ENCODE peak calls at places on chromosomes 1 and 21, in eight cellular contexts. Y, T, U, P, G, C, S and B are unnamed samples.

GRCh38 chr1:34693081-34693480 is 61.8 kb upstream of the GJB5 start:
- DNase-seq in Y (no peak), T (no peak), U (no peak), P (no peak), G (no peak), C (no peak), S (no peak), B (no peak)

GRCh38 chr1:56758135-56758534 is 61.1 kb downstream of the FYB2 start:
- DNase-seq in Y (no peak), T (no peak), U (peak), P (peak), G (peak), C (peak), S (no peak), B (no peak)

GRCh38 chr1:30371179-30371788 is 352.1 kb downstream of the MATN1 start:
- DNase-seq in Y (no peak), T (no peak), U (no peak), P (no peak), G (no peak), C (no peak), S (no peak), B (no peak)

GRCh38 chr1:186754542-186755150 is 74.1 kb upstream of the PLA2G4A start:
- DNase-seq in Y (no peak), T (no peak), U (no peak), P (no peak), G (no peak), C (no peak), S (no peak), B (peak)

GRCh38 chr1:227896710-227897655 is 50.7 kb downstream of the WNT9A start:
- DNase-seq in Y (no peak), T (no peak), U (peak), P (no peak), G (no peak), C (peak), S (no peak), B (no peak)

GRCh38 chr21:33421713-33422393 is 18.6 kb downstream of the IFNGR2 start:
- DNase-seq in Y (no peak), T (no peak), U (no peak), P (no peak), G (no peak), C (no peak), S (no peak), B (no peak)

GRCh38 chr1:228465571-228466146 is 21.5 kb upstream of the RNF187 start:
- DNase-seq in Y (no peak), T (no peak), U (no peak), P (no peak), G (no peak), C (no peak), S (no peak), B (no peak)

GRCh38 chr1:202123336-202123813 is 658 bp downstream of the GPR37L1 start:
- DNase-seq in Y (no peak), T (no peak), U (no peak), P (no peak), G (no peak), C (no peak), S (no peak), B (no peak)

GRCh38 chr1:197683895-197684553 is 91.3 kb downstream of the DENND1B start:
- DNase-seq in Y (no peak), T (no peak), U (no peak), P (no peak), G (peak), C (no peak), S (no peak), B (no peak)

GRCh38 chr1:165069829-165070228 is 286.7 kb downstream of the LMX1A start:
- DNase-seq in Y (no peak), T (no peak), U (no peak), P (no peak), G (no peak), C (no peak), S (no peak), B (no peak)

GRCh38 chr1:29669488-29669871 is 433.2 kb downstream of the PTPRU start:
- DNase-seq in Y (no peak), T (no peak), U (no peak), P (peak), G (no peak), C (no peak), S (no peak), B (no peak)

GRCh38 chr1:201457508-201457960 is 11.5 kb downstream of the PHLDA3 start:
- DNase-seq in Y (no peak), T (no peak), U (no peak), P (no peak), G (peak), C (no peak), S (no peak), B (no peak)

GRCh38 chr1:10980094-10980577 is 32.3 kb upstream of the TARDBP start:
- DNase-seq in Y (peak), T (peak), U (peak), P (peak), G (peak), C (peak), S (no peak), B (no peak)

GRCh38 chr1:221839794-221840395 is 98.0 kb upstream of the DUSP10 start:
- DNase-seq in Y (peak), T (peak), U (peak), P (no peak), G (peak), C (peak), S (no peak), B (no peak)

GRCh38 chr1:201119206-201119814 is 7.1 kb upstream of the CACNA1S start:
- DNase-seq in Y (no peak), T (peak), U (peak), P (no peak), G (no peak), C (peak), S (no peak), B (no peak)

GRCh38 chr1:7292714-7293419 is 478.2 kb upstream of the VAMP3 start:
- DNase-seq in Y (no peak), T (no peak), U (no peak), P (no peak), G (no peak), C (no peak), S (no peak), B (no peak)

GRCh38 chr1:23804183-23804582 is 3.6 kb upstream of the GALE start:
- DNase-seq in Y (no peak), T (no peak), U (no peak), P (peak), G (no peak), C (no peak), S (no peak), B (no peak)

GRCh38 chr1:200040516-200041138 is 13.1 kb downstream of the NR5A2 start:
- DNase-seq in Y (no peak), T (peak), U (no peak), P (peak), G (no peak), C (peak), S (no peak), B (no peak)

GRCh38 chr21:42248783-42249597 is 30.1 kb downstream of the ABCG1 start:
- DNase-seq in Y (no peak), T (no peak), U (no peak), P (no peak), G (no peak), C (no peak), S (no peak), B (no peak)

GRCh38 chr1:160829766-160830165 is 32.9 kb downstream of the CD244 start:
- DNase-seq in Y (no peak), T (no peak), U (no peak), P (no peak), G (no peak), C (no peak), S (no peak), B (no peak)

GRCh38 chr1:12565094-12565965 is 52.7 kb downstream of the DHRS3 start:
- DNase-seq in Y (no peak), T (no peak), U (no peak), P (no peak), G (no peak), C (no peak), S (no peak), B (no peak)

GRCh38 chr1:151060241-151061011 is at the start of gene MLLT11:
- DNase-seq in Y (no peak), T (peak), U (no peak), P (peak), G (peak), C (no peak), S (no peak), B (no peak)

GRCh38 chr21:38358098-38358497 is 101.3 kb downstream of the KCNJ15 start:
- DNase-seq in Y (no peak), T (no peak), U (no peak), P (no peak), G (no peak), C (no peak), S (no peak), B (no peak)

GRCh38 chr21:38361324-38361723 is 104.5 kb downstream of the KCNJ15 start:
- DNase-seq in Y (no peak), T (no peak), U (no peak), P (no peak), G (no peak), C (no peak), S (no peak), B (no peak)

GRCh38 chr21:38358666-38359065 is 101.9 kb downstream of the KCNJ15 start:
- DNase-seq in Y (no peak), T (no peak), U (no peak), P (no peak), G (no peak), C (no peak), S (no peak), B (no peak)

GRCh38 chr21:38359090-38359489 is 102.3 kb downstream of the KCNJ15 start:
- DNase-seq in Y (no peak), T (no peak), U (no peak), P (no peak), G (no peak), C (no peak), S (no peak), B (no peak)

GRCh38 chr21:38359835-38360234 is 103.0 kb downstream of the KCNJ15 start:
- DNase-seq in Y (no peak), T (no peak), U (no peak), P (no peak), G (no peak), C (no peak), S (no peak), B (no peak)
- TF ChIP-seq CTCF in Y (no peak), T (no peak), U (no peak), P (no peak), G (no peak), C (no peak), S (no peak), B (no peak)

DNA sequence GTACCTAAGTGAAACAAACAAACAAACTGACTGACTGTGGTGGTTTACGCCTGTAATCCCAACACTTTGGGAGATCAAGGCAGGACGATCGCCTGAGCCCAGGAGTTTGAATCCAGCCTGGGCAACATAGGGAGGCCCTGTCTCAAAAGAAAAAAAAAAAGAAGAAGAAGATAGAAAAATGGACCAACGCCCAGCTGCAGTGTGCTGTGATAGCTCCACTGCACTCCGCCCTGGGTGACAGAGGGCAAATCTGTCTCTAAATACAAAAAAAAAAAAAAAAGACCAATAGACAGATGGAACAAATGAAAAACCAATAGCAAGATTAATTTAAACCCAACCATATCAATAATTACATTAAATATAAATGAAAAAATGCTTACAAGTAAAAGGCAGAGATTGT is 13.9 kb downstream of the AKR7A3 start:
- DNase-seq in Y (no peak), T (no peak), U (no peak), P (peak), G (no peak), C (no peak), S (no peak), B (no peak)
- H3K4me3 ChIP-seq in Y (no peak), T (no peak), U (no peak), P (peak), G (no peak), C (no peak), S (no peak), B (no peak)

GRCh38 chr1:229972600-229973296 is 94.3 kb upstream of the GALNT2 start:
- DNase-seq in Y (no peak), T (no peak), U (no peak), P (no peak), G (no peak), C (no peak), S (no peak), B (no peak)

GRCh38 chr1:229973297-229973612 is 93.8 kb upstream of the GALNT2 start:
- DNase-seq in Y (no peak), T (no peak), U (no peak), P (no peak), G (no peak), C (no peak), S (no peak), B (no peak)

GRCh38 chr1:229970714-229971113 is 96.3 kb upstream of the GALNT2 start:
- DNase-seq in Y (no peak), T (no peak), U (no peak), P (no peak), G (peak), C (no peak), S (no peak), B (no peak)

GRCh38 chr1:229971141-229971540 is 95.9 kb upstream of the GALNT2 start:
- DNase-seq in Y (no peak), T (no peak), U (no peak), P (no peak), G (no peak), C (no peak), S (no peak), B (no peak)

DNA sequence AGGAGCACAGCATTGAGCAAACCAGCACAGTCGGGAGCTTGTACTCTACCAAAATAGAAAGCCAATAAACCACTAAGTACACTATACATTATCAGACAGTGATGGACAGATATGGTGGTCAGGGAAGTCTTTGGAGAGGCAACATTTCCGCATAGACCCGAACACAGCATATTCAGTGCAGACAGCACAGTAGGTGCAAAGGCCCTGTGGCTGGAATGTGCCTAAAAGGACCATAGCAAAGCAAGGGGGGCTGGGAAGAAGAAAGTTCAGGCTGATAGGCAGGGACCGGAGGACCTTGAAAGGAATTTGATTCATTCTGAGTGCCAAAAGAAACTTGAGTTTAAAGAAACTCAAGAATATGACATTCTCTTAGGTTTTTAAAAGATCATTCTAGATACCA is 92.0 kb upstream of the GALNT2 start:
- DNase-seq in Y (no peak), T (no peak), U (no peak), P (no peak), G (no peak), C (no peak), S (no peak), B (no peak)
- TF ChIP-seq CTCF in Y (no peak), T (no peak), U (no peak), P (no peak), G (no peak), C (no peak), S (no peak), B (no peak)

DNA sequence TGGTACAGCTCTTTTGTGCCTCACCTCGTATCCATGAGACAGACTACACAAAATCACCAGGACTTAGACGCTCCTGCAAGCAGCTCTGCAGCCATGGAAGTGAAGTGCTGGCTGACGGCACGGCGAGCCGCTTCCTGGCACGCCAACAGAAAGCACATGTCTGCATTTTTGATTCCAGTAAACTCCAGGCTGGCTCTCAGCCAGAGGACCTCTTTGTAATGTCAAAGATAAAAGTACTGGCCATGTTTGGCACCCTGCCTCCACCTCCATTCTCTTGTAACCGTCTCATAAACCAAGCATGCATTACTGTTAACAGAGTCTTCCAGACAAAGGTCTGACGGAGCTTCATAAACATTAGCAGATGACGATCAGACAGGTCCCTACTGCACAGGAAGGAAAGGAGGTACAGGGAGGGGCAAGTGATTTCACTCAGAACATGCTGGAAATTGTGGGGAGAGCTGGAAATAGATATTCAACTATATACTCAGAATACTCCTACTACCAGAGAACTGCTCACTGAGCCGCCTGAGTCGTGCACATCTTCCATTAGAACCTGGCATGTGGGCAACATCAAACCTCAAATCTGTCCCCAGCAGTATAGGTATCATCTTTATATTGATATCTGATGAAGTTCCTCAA is 632.0 kb downstream of the SMYD3 start:
- DNase-seq in Y (peak), T (peak), U (peak), P (no peak), G (peak), C (peak), S (no peak), B (peak)
- H3K4me3 ChIP-seq in Y (no peak), T (no peak), U (no peak), P (no peak), G (no peak), C (no peak), S (no peak), B (no peak)

GRCh38 chr1:2642560-2643413 is 10.0 kb upstream of the MMEL1 start:
- DNase-seq in Y (peak), T (peak), U (peak), P (peak), G (peak), C (peak), S (peak), B (peak)
- TF ChIP-seq CTCF in Y (no peak), T (peak), U (no peak), P (peak), G (no peak), C (no peak), S (no peak), B (no peak)

GRCh38 chr1:183630748-183631147 is 4.8 kb downstream of the ARPC5 start:
- DNase-seq in Y (peak), T (peak), U (no peak), P (no peak), G (no peak), C (no peak), S (no peak), B (no peak)
- H3K4me3 ChIP-seq in Y (no peak), T (no peak), U (no peak), P (no peak), G (no peak), C (no peak), S (no peak), B (no peak)

GRCh38 chr1:230917284-230918135 is 49.2 kb upstream of the C1orf198 start:
- DNase-seq in Y (no peak), T (peak), U (peak), P (peak), G (peak), C (peak), S (no peak), B (peak)

GRCh38 chr1:230919201-230919600 is 50.9 kb upstream of the C1orf198 start:
- DNase-seq in Y (no peak), T (no peak), U (no peak), P (no peak), G (no peak), C (no peak), S (no peak), B (no peak)

GRCh38 chr1:230916607-230917283 is 48.4 kb upstream of the C1orf198 start:
- DNase-seq in Y (no peak), T (no peak), U (no peak), P (no peak), G (no peak), C (no peak), S (no peak), B (no peak)

GRCh38 chr1:230926182-230926581 is 52.5 kb downstream of the TTC13 start:
- DNase-seq in Y (no peak), T (no peak), U (no peak), P (no peak), G (no peak), C (no peak), S (no peak), B (no peak)

GRCh38 chr1:230922620-230923019 is 54.3 kb upstream of the C1orf198 start:
- DNase-seq in Y (no peak), T (peak), U (no peak), P (no peak), G (no peak), C (no peak), S (no peak), B (no peak)
- TF ChIP-seq CTCF in Y (no peak), T (peak), U (no peak), P (no peak), G (no peak), C (no peak), S (no peak), B (peak)